ENCODE peak calls at places on chromosomes 12 and 14, in six cellular contexts. J is neural progenitor cell, K is GM12864, E is transverse colon, Y is mammary epithelial cell, D is SK-MEL-5. O is an unnamed sample.

GRCh38 chr12:104655059-104655609 is 198.4 kb downstream of the CHST11 start:
- DNase-seq in J (peak), K (no peak), E (no peak), Y (no peak), D (no peak), O (no peak)

GRCh38 chr14:72443991-72444431 is 449.9 kb downstream of the DPF3 start:
- DNase-seq in J (no peak), K (no peak), E (no peak), Y (no peak), D (no peak), O (no peak)

GRCh38 chr12:65505321-65506121 is 227.0 kb downstream of the MSRB3 start:
- DNase-seq in J (peak), K (no peak), E (no peak), Y (no peak), D (no peak), O (no peak)

GRCh38 chr12:121953695-121954094 is 35.3 kb downstream of the CFAP251 start:
- DNase-seq in J (no peak), K (no peak), E (no peak), Y (no peak), D (no peak), O (no peak)

GRCh38 chr14:91755560-91755959 is 23.7 kb upstream of the CATSPERB start:
- DNase-seq in J (no peak), K (no peak), E (no peak), Y (peak), D (peak), O (no peak)

GRCh38 chr12:69987453-69988102 is 162.6 kb downstream of the MYRFL start:
- DNase-seq in J (no peak), K (no peak), E (peak), Y (peak), D (peak), O (no peak)

GRCh38 chr12:6450091-6450868 is 1.6 kb upstream of the TAPBPL start:
- DNase-seq in J (peak), K (no peak), E (no peak), Y (no peak), D (no peak), O (no peak)

GRCh38 chr12:122965356-122965755 is 907 bp downstream of the ABCB9 start:
- DNase-seq in J (peak), K (no peak), E (no peak), Y (no peak), D (no peak), O (no peak)

GRCh38 chr14:99718031-99718810 is 34.1 kb downstream of the CYP46A1 start:
- DNase-seq in J (peak), K (peak), E (no peak), Y (no peak), D (peak), O (no peak)

GRCh38 chr14:82055511-82055910 is 521.9 kb upstream of the SEL1L start:
- DNase-seq in J (no peak), K (no peak), E (no peak), Y (no peak), D (no peak), O (no peak)

GRCh38 chr14:75123991-75124390 is 2.9 kb downstream of the NEK9 start:
- DNase-seq in J (no peak), K (no peak), E (peak), Y (peak), D (peak), O (no peak)